ENCODE peak calls at places on chromosomes 4 and X, in eight cellular contexts. Z, F, B, Y, T, W, S and O are unnamed samples.

GRCh38 chr4:153082322-153083301 is 121.6 kb upstream of the TRIM2 start:
- DNase-seq in T (no peak), F (no peak), S (peak; percentile 41), W (no peak), Y (no peak), B (no peak), Z (peak; percentile 41), O (no peak)

GRCh38 chr4:123479944-123480343 is 83.3 kb downstream of the SPRY1 start:
- DNase-seq in S (no peak), Z (no peak), Y (no peak), W (no peak), B (no peak), T (no peak), F (no peak), O (no peak)

GRCh38 chrX:3231766-3232165 is 114.7 kb downstream of the MXRA5 start:
- DNase-seq in B (no peak), F (no peak), W (no peak), Z (no peak), Y (no peak), S (no peak), T (no peak), O (no peak)

GRCh38 chr4:87188932-87189331 is 31.5 kb downstream of the KLHL8 start:
- DNase-seq in T (no peak), S (no peak), W (no peak), Y (no peak), Z (no peak), B (no peak), F (no peak), O (no peak)

GRCh38 chr4:85842540-85842939 is 367.6 kb downstream of the ARHGAP24 start:
- DNase-seq in F (no peak), T (peak; percentile 56), B (no peak), Y (no peak), W (no peak), S (no peak), Z (peak; percentile 30), O (no peak)

GRCh38 chr4:135434936-135435335 is 1233.3 kb upstream of the PABPC4L start:
- DNase-seq in Y (no peak), F (no peak), S (no peak), B (no peak), W (no peak), Z (no peak), T (no peak), O (no peak)

GRCh38 chr4:174604198-174604597 is 81.9 kb upstream of the HPGD start:
- DNase-seq in S (no peak), Z (no peak), B (peak; percentile 55), Y (no peak), W (no peak), F (no peak), T (peak; percentile 26), O (no peak)

GRCh38 chrX:63754141-63754859 is 30.7 kb downstream of the ARHGEF9 start:
- DNase-seq in B (no peak), F (no peak), Y (no peak), T (peak; percentile 63), W (no peak), Z (peak; percentile 32), S (peak; percentile 23), O (peak; percentile 35)

GRCh38 chr4:118351851-118352827 is 664 bp downstream of the PRSS12 start:
- DNase-seq in Z (peak; percentile 7), T (peak; percentile 50), B (no peak), S (no peak), W (peak; percentile 34), F (no peak), Y (peak; percentile 41), O (no peak)

GRCh38 chr4:184573701-184574100 is 75.5 kb downstream of the CASP3 start:
- DNase-seq in Y (no peak), B (no peak), S (peak; percentile 34), T (no peak), Z (no peak), F (no peak), W (no peak), O (no peak)

GRCh38 chrX:36414056-36414455 is 494.5 kb downstream of the CFAP47 start:
- DNase-seq in B (no peak), Y (no peak), F (no peak), S (no peak), Z (no peak), T (no peak), W (no peak), O (no peak)

GRCh38 chr4:30714408-30715031 is 5.6 kb upstream of the PCDH7 start:
- DNase-seq in B (no peak), F (peak; percentile 46), T (peak; percentile 18), S (no peak), Y (no peak), W (no peak), Z (no peak), O (no peak)

GRCh38 chr4:41750158-41750623 is 1.7 kb upstream of the PHOX2B start:
- DNase-seq in W (no peak), B (no peak), T (no peak), Y (no peak), Z (no peak), F (no peak), S (no peak), O (no peak)

GRCh38 chr4:77821775-77822174 is 2.6 kb upstream of the CNOT6L start:
- DNase-seq in W (peak; percentile 33), Z (peak; percentile 44), S (peak; percentile 77), Y (no peak), B (no peak), F (no peak), T (no peak), O (peak; percentile 50)